ENCODE peak calls at places on chromosomes 6 and 20, in ten cellular contexts. B, D, O, X, Y, H, R, T, I and L are unnamed samples.
A peak's percentile ranks its signal among the peaks of the same experiment; 100 is the strongest.

GRCh38 chr6:13248053-13248452 is 80.3 kb downstream of the TBC1D7 start:
- DNase-seq in Y (peak; percentile 32), B (no peak), D (no peak), T (peak; percentile 9), H (no peak), R (no peak), X (peak; percentile 6), O (peak; percentile 79), I (no peak), L (no peak)

GRCh38 chr6:121748376-121748775 is 312.9 kb downstream of the GJA1 start:
- DNase-seq in R (no peak), Y (peak; percentile 90), X (no peak), I (no peak), D (no peak), H (no peak), B (no peak), T (peak; percentile 11), O (no peak), L (no peak)

GRCh38 chr6:13484138-13484708 is 3.2 kb downstream of the GFOD1 start:
- DNase-seq in H (no peak), Y (no peak), B (no peak), T (no peak), I (peak; percentile 34), O (no peak), D (no peak), R (peak; percentile 42), X (no peak), L (peak; percentile 36)

GRCh38 chr6:130406935-130407532 is 41.2 kb downstream of the TMEM200A start:
- DNase-seq in B (no peak), X (no peak), I (no peak), Y (no peak), H (no peak), T (no peak), O (no peak), R (no peak), D (no peak), L (no peak)

GRCh38 chr20:25336561-25337422 is 53.8 kb downstream of the ABHD12 start:
- DNase-seq in T (peak; percentile 35), O (no peak), I (no peak), R (no peak), X (peak; percentile 28), B (no peak), Y (peak; percentile 27), H (no peak), D (no peak), L (peak; percentile 6)

GRCh38 chr6:31194271-31194834 is 23.9 kb upstream of the POU5F1 start:
- DNase-seq in I (no peak), X (no peak), D (no peak), R (no peak), H (no peak), O (no peak), T (no peak), B (no peak), Y (no peak), L (no peak)

GRCh38 chr6:14665827-14666724 is 548.5 kb downstream of the CD83 start:
- DNase-seq in D (no peak), I (peak; percentile 33), X (no peak), H (no peak), O (peak; percentile 45), R (peak; percentile 69), B (peak; percentile 31), Y (peak; percentile 94), T (no peak), L (peak; percentile 26)

GRCh38 chr6:157885211-157885788 is 62.3 kb downstream of the SNX9 start:
- DNase-seq in Y (no peak), D (no peak), I (peak; percentile 12), R (peak; percentile 84), B (no peak), H (no peak), X (no peak), O (no peak), T (no peak), L (no peak)

GRCh38 chr20:35314460-35315198 is 22.4 kb upstream of the FAM83C start:
- DNase-seq in I (no peak), B (no peak), X (no peak), Y (no peak), D (no peak), O (no peak), H (no peak), R (no peak), T (no peak), L (no peak)

GRCh38 chr6:83119742-83120300 is 52.4 kb downstream of the DOP1A start:
- DNase-seq in Y (peak; percentile 8), O (no peak), D (no peak), B (no peak), H (no peak), X (no peak), T (no peak), I (no peak), R (no peak), L (no peak)

GRCh38 chr6:79686698-79687309 is 55.7 kb downstream of the SH3BGRL2 start:
- DNase-seq in O (no peak), B (no peak), T (no peak), R (no peak), H (no peak), X (no peak), D (no peak), I (no peak), Y (no peak), L (no peak)

GRCh38 chr6:7236312-7237209 is 76.4 kb downstream of the SSR1 start:
- DNase-seq in Y (no peak), X (no peak), I (peak; percentile 73), O (no peak), B (no peak), R (peak; percentile 13), H (no peak), D (no peak), T (no peak), L (peak; percentile 63)

GRCh38 chr6:24431045-24431451 is 28.3 kb downstream of the MRS2 start:
- DNase-seq in T (peak; percentile 28), H (no peak), D (no peak), I (peak; percentile 42), X (peak; percentile 50), Y (peak; percentile 57), O (peak; percentile 30), B (no peak), R (peak; percentile 36), L (peak; percentile 56)

GRCh38 chr6:36605560-36606391 is 11.6 kb downstream of the SRSF3 start:
- DNase-seq in O (no peak), I (no peak), R (no peak), Y (peak; percentile 36), D (no peak), X (no peak), T (no peak), B (no peak), H (no peak), L (no peak)

GRCh38 chr6:93468291-93468690 is 48.9 kb upstream of the EPHA7 start:
- DNase-seq in D (no peak), I (no peak), R (no peak), T (peak; percentile 86), H (no peak), O (no peak), Y (peak; percentile 11), B (no peak), X (peak; percentile 12), L (no peak)

GRCh38 chr6:90066715-90067114 is 172.4 kb downstream of the GJA10 start:
- DNase-seq in H (no peak), D (no peak), B (no peak), Y (no peak), R (no peak), T (no peak), O (no peak), I (no peak), X (no peak), L (no peak)

GRCh38 chr20:9514461-9515210 is at the start of gene LAMP5:
- DNase-seq in R (peak; percentile 12), X (peak; percentile 73), I (no peak), O (no peak), D (peak; percentile 12), H (no peak), T (peak; percentile 94), Y (no peak), B (no peak), L (no peak)

DNA sequence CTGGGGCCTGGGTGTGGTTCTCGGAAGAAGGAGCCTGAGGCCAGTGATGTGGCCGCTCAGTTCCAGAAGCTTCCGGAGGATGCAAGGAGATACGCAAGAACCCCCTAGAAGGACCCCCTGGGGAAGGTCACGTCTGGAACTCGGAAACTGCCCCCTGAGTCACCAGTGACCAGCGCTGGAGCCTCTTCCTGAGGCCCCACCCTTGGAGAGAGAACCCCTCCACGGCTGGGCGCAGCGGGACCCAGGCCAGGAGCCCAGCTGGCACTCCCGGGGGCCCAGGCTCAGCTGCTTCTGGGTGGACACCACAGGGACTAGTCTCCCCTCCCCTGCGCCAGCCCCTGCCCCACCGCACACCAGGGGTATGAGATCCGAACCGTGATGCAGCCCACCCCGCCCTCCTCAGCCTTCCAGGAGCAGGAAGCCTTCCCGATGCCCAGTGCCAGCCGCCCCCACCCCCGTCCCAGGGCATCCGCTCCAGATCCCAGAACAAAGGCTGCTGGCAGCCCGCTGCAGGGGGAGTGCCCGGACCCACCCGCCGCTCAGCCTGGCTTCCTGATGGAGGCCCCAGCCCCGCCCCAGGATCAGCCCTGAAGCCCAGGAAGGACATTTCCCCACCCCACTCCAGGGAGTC is 7.5 kb downstream of the LAMA5 start:
- DNase-seq in T (no peak), Y (peak; percentile 73), X (no peak), R (no peak), D (peak; percentile 65), I (no peak), O (no peak), H (peak; percentile 56), B (no peak), L (no peak)
- TF ChIP-seq CTCF in T (no peak), Y (no peak), X (no peak), R (no peak), D (no peak), I (no peak), O (no peak), H (no peak), B (no peak), L (no peak)

GRCh38 chr6:166008441-166009369 is 158.9 kb downstream of the TBXT start:
- DNase-seq in Y (peak; percentile 79), R (no peak), D (no peak), I (no peak), B (no peak), H (no peak), O (no peak), T (peak; percentile 63), X (no peak), L (no peak)
- TF ChIP-seq CTCF in Y (peak; percentile 23), R (no peak), D (no peak), I (no peak), B (peak; percentile 4), H (no peak), O (no peak), T (no peak), X (no peak), L (no peak)

GRCh38 chr6:109447878-109448555 is 7.5 kb downstream of the SMPD2 start:
- DNase-seq in I (no peak), X (no peak), Y (no peak), O (no peak), R (no peak), D (no peak), T (no peak), B (no peak), H (no peak), L (no peak)
- TF ChIP-seq CTCF in I (no peak), X (no peak), Y (no peak), O (no peak), R (no peak), D (no peak), T (no peak), B (no peak), H (no peak), L (no peak)

DNA sequence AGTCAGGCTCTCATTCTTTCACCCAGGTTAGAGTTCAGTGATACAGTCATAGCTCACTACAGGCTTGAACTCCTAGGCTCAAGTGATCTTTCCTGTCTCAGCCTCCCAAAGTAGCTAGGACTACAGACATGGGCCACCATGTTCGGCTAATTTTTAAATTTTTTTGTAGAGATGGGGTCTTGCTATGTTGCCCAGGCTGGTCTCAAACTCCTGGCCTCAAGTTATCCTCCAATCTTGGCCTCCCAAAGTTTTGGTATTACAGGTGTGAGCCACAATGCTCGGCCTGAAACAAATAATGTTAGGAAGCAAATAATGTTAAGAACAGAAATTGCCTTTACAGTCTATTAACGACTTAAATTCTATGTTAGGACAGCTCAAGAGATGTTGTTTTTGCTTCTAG is 1.8 kb upstream of the UBR2 start:
- DNase-seq in R (no peak), H (no peak), D (no peak), Y (no peak), T (no peak), B (no peak), I (no peak), O (no peak), X (no peak), L (no peak)
- TF ChIP-seq CTCF in R (no peak), H (no peak), D (no peak), Y (no peak), T (no peak), B (no peak), I (no peak), O (no peak), X (no peak), L (no peak)